ENCODE peak calls at places on chromosomes 12 and 14, in eight cellular contexts. R is esophagus squamous epithelium, L is WERI-Rb-1, Y is A549, T is mucosa of descending colon, W is astrocyte of the spinal cord, A is GM12864, U is body of pancreas. N is an unnamed sample.

GRCh38 chr12:124554429-124555029 is 12.9 kb downstream of the NCOR2 start:
- DNase-seq in R (no peak), L (no peak), Y (no peak), T (no peak), W (no peak), A (no peak), U (no peak), N (no peak)

GRCh38 chr14:61231810-61232209 is 49.3 kb downstream of the TMEM30B start:
- DNase-seq in R (no peak), L (no peak), Y (no peak), T (no peak), W (no peak), A (no peak), U (no peak), N (no peak)

GRCh38 chr12:120168337-120168736 is 26.2 kb downstream of the GCN1 start:
- DNase-seq in R (no peak), L (no peak), Y (no peak), T (no peak), W (no peak), A (no peak), U (no peak), N (no peak)

GRCh38 chr12:113472191-113473190 is 820 bp upstream of the LHX5 start:
- DNase-seq in R (no peak), L (no peak), Y (no peak), T (no peak), W (no peak), A (no peak), U (no peak), N (no peak)

GRCh38 chr12:10385181-10385613 is 4.6 kb downstream of the KLRK1 start:
- DNase-seq in R (no peak), L (no peak), Y (peak), T (no peak), W (peak), A (no peak), U (no peak), N (peak)

GRCh38 chr14:100132903-100133510 is 26.4 kb downstream of the DEGS2 start:
- DNase-seq in R (no peak), L (no peak), Y (no peak), T (no peak), W (no peak), A (no peak), U (no peak), N (no peak)

GRCh38 chr14:104794099-104794498 is 1.4 kb downstream of the AKT1 start:
- DNase-seq in R (no peak), L (peak), Y (peak), T (peak), W (peak), A (no peak), U (peak), N (peak)

GRCh38 chr12:107012736-107013425 is 25.9 kb upstream of the MTERF2 start:
- DNase-seq in R (no peak), L (no peak), Y (no peak), T (no peak), W (no peak), A (no peak), U (no peak), N (no peak)

GRCh38 chr14:93729993-93730392 is 58.3 kb downstream of the PRIMA1 start:
- DNase-seq in R (no peak), L (no peak), Y (no peak), T (no peak), W (no peak), A (no peak), U (no peak), N (no peak)

GRCh38 chr14:33696165-33696564 is 254.7 kb downstream of the EGLN3 start:
- DNase-seq in R (no peak), L (no peak), Y (no peak), T (no peak), W (no peak), A (no peak), U (no peak), N (no peak)

GRCh38 chr12:6292606-6293005 is 17.9 kb upstream of the PLEKHG6 start:
- DNase-seq in R (no peak), L (no peak), Y (peak), T (no peak), W (no peak), A (no peak), U (no peak), N (peak)

GRCh38 chr12:127162902-127163301 is 1104.1 kb upstream of the TMEM132C start:
- DNase-seq in R (no peak), L (no peak), Y (peak), T (no peak), W (peak), A (peak), U (no peak), N (peak)

GRCh38 chr14:51117579-51117978 is 22.7 kb upstream of the TRIM9 start:
- DNase-seq in R (no peak), L (no peak), Y (no peak), T (no peak), W (no peak), A (no peak), U (no peak), N (no peak)

GRCh38 chr12:6281081-6281809 is 29.2 kb upstream of the PLEKHG6 start:
- DNase-seq in R (no peak), L (no peak), Y (no peak), T (no peak), W (no peak), A (no peak), U (no peak), N (no peak)

GRCh38 chr14:69105326-69105725 is 47.6 kb downstream of the DCAF5 start:
- DNase-seq in R (no peak), L (no peak), Y (no peak), T (no peak), W (peak), A (no peak), U (no peak), N (peak)

GRCh38 chr12:118061876-118062791 is 1.2 kb upstream of the WSB2 start:
- DNase-seq in R (no peak), L (peak), Y (peak), T (peak), W (peak), A (no peak), U (peak), N (peak)

GRCh38 chr14:60722163-60722835 is 1.9 kb downstream of the SIX4 start:
- DNase-seq in R (no peak), L (peak), Y (peak), T (no peak), W (peak), A (no peak), U (peak), N (peak)

GRCh38 chr14:63671987-63672386 is 30.3 kb upstream of the WDR89 start:
- DNase-seq in R (no peak), L (peak), Y (no peak), T (no peak), W (no peak), A (no peak), U (no peak), N (no peak)

GRCh38 chr14:47276931-47277330 is 398.5 kb downstream of the MDGA2 start:
- DNase-seq in R (no peak), L (peak), Y (no peak), T (no peak), W (no peak), A (no peak), U (no peak), N (no peak)

GRCh38 chr14:30251557-30252100 is 307.3 kb upstream of the G2E3 start:
- DNase-seq in R (no peak), L (no peak), Y (no peak), T (no peak), W (peak), A (no peak), U (no peak), N (no peak)

GRCh38 chr12:26416550-26416949 is 221.2 kb downstream of the SSPN start:
- DNase-seq in R (no peak), L (no peak), Y (no peak), T (no peak), W (no peak), A (no peak), U (no peak), N (no peak)

GRCh38 chr14:22096511-22096890 is 422.9 kb upstream of the OR4E1 start:
- DNase-seq in R (no peak), L (no peak), Y (no peak), T (no peak), W (no peak), A (no peak), U (no peak), N (no peak)

GRCh38 chr12:32107376-32108267 is 975 bp downstream of the BICD1 start:
- DNase-seq in R (no peak), L (peak), Y (peak), T (no peak), W (peak), A (no peak), U (no peak), N (peak)

GRCh38 chr14:100534528-100535286 is 52.5 kb downstream of the BEGAIN start:
- DNase-seq in R (no peak), L (peak), Y (no peak), T (peak), W (no peak), A (no peak), U (peak), N (no peak)

GRCh38 chr14:35534884-35535793 is 1.2 kb downstream of the INSM2 start:
- DNase-seq in R (no peak), L (peak), Y (peak), T (peak), W (peak), A (no peak), U (peak), N (peak)

GRCh38 chr14:90960818-90961217 is 99.6 kb downstream of the RPS6KA5 start:
- DNase-seq in R (no peak), L (no peak), Y (no peak), T (no peak), W (no peak), A (no peak), U (no peak), N (no peak)
- H3K4me3 ChIP-seq in R (no peak), L (no peak), Y (no peak), T (no peak), W (no peak), A (no peak), U (no peak), N (no peak)

DNA sequence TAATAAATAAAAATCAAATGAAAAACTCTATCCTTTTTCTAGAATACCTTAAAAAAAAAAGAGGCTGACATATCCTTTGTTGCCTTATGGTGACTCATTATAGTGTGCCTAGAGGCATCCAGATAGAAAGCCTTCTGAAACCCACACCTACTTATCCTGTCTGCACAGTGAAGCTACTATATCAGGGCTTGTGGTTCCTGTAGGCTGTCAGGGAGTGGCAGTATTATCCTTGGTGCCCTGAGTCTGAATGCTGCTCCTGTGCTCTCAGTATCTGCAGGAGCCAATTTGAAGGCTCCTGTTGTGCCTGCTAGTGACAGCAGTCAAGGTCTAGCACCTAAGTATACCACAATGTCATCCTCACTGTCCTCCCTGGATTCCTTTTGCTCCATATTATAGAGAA is 168.4 kb upstream of the AVPR1A start:
- DNase-seq in R (no peak), L (no peak), Y (peak), T (no peak), W (peak), A (no peak), U (no peak), N (no peak)
- TF ChIP-seq CTCF in R (no peak), L (peak), Y (no peak), T (no peak), W (no peak), A (no peak), U (no peak), N (no peak)

GRCh38 chr12:108629824-108630476 is 3.7 kb downstream of the SELPLG start:
- DNase-seq in R (no peak), L (peak), Y (peak), T (no peak), W (peak), A (no peak), U (peak), N (peak)

GRCh38 chr12:108633534-108634224 is at the start of gene SELPLG:
- DNase-seq in R (peak), L (no peak), Y (no peak), T (peak), W (no peak), A (peak), U (peak), N (no peak)

GRCh38 chr12:108629156-108629555 is 4.5 kb downstream of the SELPLG start:
- DNase-seq in R (no peak), L (no peak), Y (no peak), T (no peak), W (no peak), A (no peak), U (no peak), N (no peak)

GRCh38 chr12:108633081-108633533 is 587 bp downstream of the SELPLG start:
- DNase-seq in R (no peak), L (no peak), Y (no peak), T (no peak), W (no peak), A (no peak), U (no peak), N (no peak)

GRCh38 chr12:108630481-108631207 is 3.0 kb downstream of the SELPLG start:
- DNase-seq in R (no peak), L (no peak), Y (no peak), T (no peak), W (no peak), A (no peak), U (no peak), N (no peak)
- H3K4me3 ChIP-seq in R (peak), L (no peak), Y (no peak), T (no peak), W (no peak), A (no peak), U (no peak), N (no peak)

DNA sequence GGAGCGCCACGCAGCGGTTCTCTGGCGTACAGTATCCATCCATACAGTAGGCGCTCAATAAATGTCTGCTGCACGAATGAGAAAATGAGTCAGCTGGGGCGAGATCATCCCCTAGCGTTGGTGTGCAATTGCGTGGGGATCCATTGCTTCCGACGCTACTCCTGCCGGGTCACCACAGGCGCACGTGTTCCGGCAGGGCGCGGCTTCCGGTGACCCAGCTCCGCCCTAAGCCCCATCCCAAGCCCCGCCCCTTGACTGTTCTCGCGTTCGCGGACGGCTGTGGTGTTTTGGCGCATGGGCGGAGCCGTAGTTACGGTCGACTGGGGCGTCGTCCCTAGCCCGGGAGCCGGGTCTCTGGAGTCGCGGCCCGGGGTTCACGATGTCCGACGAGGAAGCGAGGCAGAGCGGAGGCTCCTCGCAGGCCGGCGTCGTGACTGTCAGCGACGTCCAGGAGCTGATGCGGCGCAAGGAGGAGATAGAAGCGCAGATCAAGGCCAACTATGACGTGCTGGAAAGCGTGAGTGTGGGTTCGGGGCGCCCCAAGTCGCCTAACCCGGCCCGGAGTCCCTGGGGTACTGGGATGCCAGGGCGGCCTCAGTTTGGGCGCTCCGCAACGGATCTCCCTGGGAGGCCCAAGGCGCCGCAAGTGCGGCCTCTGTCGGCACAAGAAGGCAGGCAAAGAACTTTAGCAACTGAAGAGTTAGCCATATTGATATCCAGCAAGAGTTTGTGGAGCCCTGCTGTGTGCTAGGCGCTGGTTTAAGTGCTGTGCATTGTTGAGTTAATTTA is at the start of gene PSMD9:
- DNase-seq in R (peak), L (peak), Y (peak), T (peak), W (peak), A (peak), U (peak), N (peak)
- TF ChIP-seq CTCF in R (peak), L (peak), Y (peak), T (peak), W (peak), A (peak), U (peak), N (peak)

DNA sequence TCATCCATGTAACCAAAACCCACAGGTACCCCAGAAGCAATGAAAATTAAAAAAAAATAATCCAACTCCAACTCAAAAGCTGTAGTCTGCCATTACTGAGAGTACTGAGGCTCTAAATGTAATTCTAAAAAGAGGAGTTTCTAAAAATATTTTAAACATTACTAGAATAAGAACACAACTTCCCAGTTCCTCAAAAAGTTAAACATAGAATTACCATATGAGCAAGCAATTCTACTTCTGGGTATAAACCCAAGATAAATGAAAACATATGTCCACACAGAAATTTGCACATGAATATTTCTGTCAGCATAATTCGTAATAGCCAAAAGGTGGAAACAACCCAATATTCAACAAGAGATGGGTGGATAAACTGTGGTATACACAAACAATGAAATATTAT is 14.9 kb upstream of the NR2C1 start:
- DNase-seq in R (no peak), L (no peak), Y (no peak), T (no peak), W (no peak), A (no peak), U (no peak), N (no peak)
- H3K4me3 ChIP-seq in R (no peak), L (no peak), Y (no peak), T (no peak), W (no peak), A (no peak), U (no peak), N (no peak)

N was measured in fibroblast of pulmonary artery.